ENCODE peak calls at places on chromosomes 4 and X, in seven cellular contexts. One of them, this sample, is unnamed.

GRCh38 chr4:123891901-123892300 is 495.3 kb downstream of the SPRY1 start:
- DNase-seq in CD4-positive, alpha-beta T cell: no peak
- DNase-seq in WTC11: no peak
- DNase-seq in neuronal stem cell: no peak
- DNase-seq in suprapubic skin: no peak
- DNase-seq in stimulated activated CD8-positive, alpha-beta memory T cell treated with anti-CD3 and anti-CD28 coated beads, Interleukin-2, amount 100 ng/mL, for 1 hour: no peak
- DNase-seq in T-helper 17 cell: no peak
- DNase-seq in this sample: no peak

GRCh38 chr4:53935780-53936179 is 128.6 kb downstream of the CHIC2 start:
- DNase-seq in CD4-positive, alpha-beta T cell: no peak
- DNase-seq in WTC11: no peak
- DNase-seq in neuronal stem cell: no peak
- DNase-seq in suprapubic skin: no peak
- DNase-seq in stimulated activated CD8-positive, alpha-beta memory T cell treated with anti-CD3 and anti-CD28 coated beads, Interleukin-2, amount 100 ng/mL, for 1 hour: no peak
- DNase-seq in T-helper 17 cell: no peak
- DNase-seq in this sample: no peak

GRCh38 chrX:153864561-153865320 is 21.2 kb downstream of the L1CAM start:
- DNase-seq in CD4-positive, alpha-beta T cell: no peak
- DNase-seq in WTC11: no peak
- DNase-seq in neuronal stem cell: no peak
- DNase-seq in suprapubic skin: no peak
- DNase-seq in stimulated activated CD8-positive, alpha-beta memory T cell treated with anti-CD3 and anti-CD28 coated beads, Interleukin-2, amount 100 ng/mL, for 1 hour: no peak
- DNase-seq in T-helper 17 cell: no peak
- DNase-seq in this sample: no peak

GRCh38 chr4:168475745-168476144 is 4.5 kb downstream of the DDX60L start:
- DNase-seq in CD4-positive, alpha-beta T cell: no peak
- DNase-seq in WTC11: peak; percentile 36
- DNase-seq in neuronal stem cell: no peak
- DNase-seq in suprapubic skin: no peak
- DNase-seq in stimulated activated CD8-positive, alpha-beta memory T cell treated with anti-CD3 and anti-CD28 coated beads, Interleukin-2, amount 100 ng/mL, for 1 hour: no peak
- DNase-seq in T-helper 17 cell: no peak
- DNase-seq in this sample: peak; percentile 17

GRCh38 chrX:107753186-107753585 is 22.4 kb downstream of the TSC22D3 start:
- DNase-seq in CD4-positive, alpha-beta T cell: no peak
- DNase-seq in WTC11: no peak
- DNase-seq in neuronal stem cell: no peak
- DNase-seq in suprapubic skin: no peak
- DNase-seq in stimulated activated CD8-positive, alpha-beta memory T cell treated with anti-CD3 and anti-CD28 coated beads, Interleukin-2, amount 100 ng/mL, for 1 hour: no peak
- DNase-seq in T-helper 17 cell: no peak
- DNase-seq in this sample: peak; percentile 45

GRCh38 chr4:79917246-79917645 is 155.8 kb downstream of the ANTXR2 start:
- DNase-seq in CD4-positive, alpha-beta T cell: peak; percentile 17
- DNase-seq in WTC11: peak; percentile 73
- DNase-seq in neuronal stem cell: peak; percentile 15
- DNase-seq in suprapubic skin: no peak
- DNase-seq in stimulated activated CD8-positive, alpha-beta memory T cell treated with anti-CD3 and anti-CD28 coated beads, Interleukin-2, amount 100 ng/mL, for 1 hour: peak; percentile 10
- DNase-seq in T-helper 17 cell: peak; percentile 11
- DNase-seq in this sample: peak; percentile 78

GRCh38 chr4:166091914-166092510 is 219.0 kb downstream of the TLL1 start:
- DNase-seq in CD4-positive, alpha-beta T cell: no peak
- DNase-seq in WTC11: no peak
- DNase-seq in neuronal stem cell: peak; percentile 21
- DNase-seq in suprapubic skin: no peak
- DNase-seq in stimulated activated CD8-positive, alpha-beta memory T cell treated with anti-CD3 and anti-CD28 coated beads, Interleukin-2, amount 100 ng/mL, for 1 hour: no peak
- DNase-seq in T-helper 17 cell: no peak
- DNase-seq in this sample: peak; percentile 37

GRCh38 chr4:118396881-118397666 is 44.3 kb upstream of the PRSS12 start:
- DNase-seq in CD4-positive, alpha-beta T cell: no peak
- DNase-seq in WTC11: no peak
- DNase-seq in neuronal stem cell: no peak
- DNase-seq in suprapubic skin: no peak
- DNase-seq in stimulated activated CD8-positive, alpha-beta memory T cell treated with anti-CD3 and anti-CD28 coated beads, Interleukin-2, amount 100 ng/mL, for 1 hour: no peak
- DNase-seq in T-helper 17 cell: no peak
- DNase-seq in this sample: peak; percentile 35

GRCh38 chrX:17005712-17006372 is 59.4 kb downstream of the REPS2 start:
- DNase-seq in CD4-positive, alpha-beta T cell: no peak
- DNase-seq in WTC11: no peak
- DNase-seq in neuronal stem cell: no peak
- DNase-seq in suprapubic skin: no peak
- DNase-seq in stimulated activated CD8-positive, alpha-beta memory T cell treated with anti-CD3 and anti-CD28 coated beads, Interleukin-2, amount 100 ng/mL, for 1 hour: no peak
- DNase-seq in T-helper 17 cell: no peak
- DNase-seq in this sample: no peak

GRCh38 chr4:743463-744211 is 38.0 kb downstream of the PCGF3 start:
- DNase-seq in CD4-positive, alpha-beta T cell: no peak
- DNase-seq in WTC11: no peak
- DNase-seq in neuronal stem cell: no peak
- DNase-seq in suprapubic skin: no peak
- DNase-seq in stimulated activated CD8-positive, alpha-beta memory T cell treated with anti-CD3 and anti-CD28 coated beads, Interleukin-2, amount 100 ng/mL, for 1 hour: no peak
- DNase-seq in T-helper 17 cell: no peak
- DNase-seq in this sample: no peak

GRCh38 chr4:2757426-2757825 is 1.3 kb upstream of the TNIP2 start:
- DNase-seq in CD4-positive, alpha-beta T cell: no peak
- DNase-seq in WTC11: no peak
- DNase-seq in neuronal stem cell: no peak
- DNase-seq in suprapubic skin: no peak
- DNase-seq in stimulated activated CD8-positive, alpha-beta memory T cell treated with anti-CD3 and anti-CD28 coated beads, Interleukin-2, amount 100 ng/mL, for 1 hour: no peak
- DNase-seq in T-helper 17 cell: no peak
- DNase-seq in this sample: no peak

GRCh38 chr4:128387600-128388351 is 100.2 kb upstream of the PGRMC2 start:
- DNase-seq in CD4-positive, alpha-beta T cell: no peak
- DNase-seq in WTC11: no peak
- DNase-seq in neuronal stem cell: no peak
- DNase-seq in suprapubic skin: no peak
- DNase-seq in stimulated activated CD8-positive, alpha-beta memory T cell treated with anti-CD3 and anti-CD28 coated beads, Interleukin-2, amount 100 ng/mL, for 1 hour: no peak
- DNase-seq in T-helper 17 cell: no peak
- DNase-seq in this sample: no peak